ENCODE peak calls at places on chromosomes 6 and 20, in ten cellular contexts. G, K, J, Q, L, Y, S, V, A and W are unnamed samples.

GRCh38 chr20:35730583-35731468 is 11.2 kb downstream of the RBM39 start:
- DNase-seq in Y (no peak), A (no peak), G (no peak), S (no peak), L (no peak), K (no peak), J (no peak), Q (no peak), V (no peak), W (no peak)

GRCh38 chr20:24001901-24002405 is 13.4 kb upstream of the GGTLC1 start:
- DNase-seq in Y (no peak), K (no peak), G (no peak), S (no peak), J (no peak), V (no peak), L (no peak), A (no peak), Q (no peak), W (no peak)

GRCh38 chr6:7129360-7129759 is 21.6 kb downstream of the RREB1 start:
- DNase-seq in G (no peak), K (no peak), L (no peak), S (no peak), V (no peak), Q (no peak), Y (no peak), J (no peak), A (no peak), W (no peak)

GRCh38 chr20:2379511-2380229 is 1.0 kb upstream of the TGM6 start:
- DNase-seq in S (no peak), K (no peak), A (no peak), L (peak; percentile 20), J (no peak), V (no peak), G (no peak), Y (no peak), Q (no peak), W (no peak)

GRCh38 chr20:32474967-32475819 is 109.9 kb downstream of the NOL4L start:
- DNase-seq in A (peak; percentile 96), G (peak; percentile 76), S (no peak), L (peak; percentile 54), Y (peak; percentile 83), K (peak; percentile 91), Q (peak; percentile 93), V (peak; percentile 95), J (peak; percentile 85), W (peak; percentile 55)

GRCh38 chr6:31057426-31058003 is 47.2 kb downstream of the MUC22 start:
- DNase-seq in L (no peak), Y (no peak), Q (no peak), A (peak; percentile 66), G (no peak), S (no peak), K (peak; percentile 32), J (no peak), V (no peak), W (no peak)

GRCh38 chr6:167481527-167481926 is 156.6 kb downstream of the TTLL2 start:
- DNase-seq in S (no peak), Q (no peak), Y (no peak), L (no peak), J (no peak), A (no peak), V (no peak), G (no peak), K (no peak), W (no peak)

GRCh38 chr6:144543006-144543871 is 258.1 kb downstream of the UTRN start:
- DNase-seq in Q (no peak), V (no peak), S (no peak), Y (no peak), K (peak; percentile 91), L (no peak), A (peak; percentile 65), J (no peak), G (no peak), W (no peak)

GRCh38 chr6:99852031-99852430 is 142.0 kb downstream of the MCHR2 start:
- DNase-seq in K (no peak), A (no peak), Q (no peak), G (no peak), V (no peak), S (no peak), J (no peak), L (no peak), Y (no peak), W (no peak)

GRCh38 chr6:33750244-33750991 is 3.7 kb upstream of the IP6K3 start:
- DNase-seq in Y (no peak), G (no peak), L (no peak), Q (no peak), A (no peak), K (no peak), V (no peak), J (no peak), S (no peak), W (no peak)

GRCh38 chr6:57038906-57039305 is 7.6 kb upstream of the KIAA1586 start:
- DNase-seq in S (peak; percentile 41), K (no peak), L (no peak), A (no peak), G (no peak), V (no peak), Q (no peak), Y (no peak), J (no peak), W (no peak)

GRCh38 chr6:106243261-106243660 is 82.3 kb downstream of the ATG5 start:
- DNase-seq in J (no peak), L (no peak), S (no peak), K (no peak), Y (no peak), A (no peak), Q (no peak), G (no peak), V (no peak), W (no peak)

GRCh38 chr6:5401845-5402738 is 140.8 kb downstream of the FARS2 start:
- DNase-seq in A (no peak), G (no peak), V (no peak), K (peak; percentile 17), Y (no peak), J (no peak), S (no peak), L (no peak), Q (no peak), W (no peak)
- TF ChIP-seq CTCF in A (peak; percentile 55), G (no peak), V (peak; percentile 61), K (peak; percentile 78), Y (peak; percentile 29), J (no peak), S (peak; percentile 69), L (no peak), Q (peak; percentile 72), W (peak; percentile 32)

GRCh38 chr6:81238390-81238789 is 514.1 kb downstream of the TENT5A start:
- DNase-seq in L (no peak), A (no peak), K (no peak), G (no peak), S (no peak), V (no peak), Y (no peak), Q (no peak), J (no peak), W (no peak)

GRCh38 chr6:81242634-81243033 is 509.8 kb downstream of the TENT5A start:
- DNase-seq in Q (no peak), K (peak; percentile 26), Y (no peak), V (no peak), G (no peak), L (no peak), S (no peak), J (no peak), A (peak; percentile 55), W (no peak)

GRCh38 chr6:81246200-81246599 is 506.3 kb downstream of the TENT5A start:
- DNase-seq in J (no peak), A (no peak), Q (no peak), G (no peak), V (no peak), S (no peak), Y (no peak), L (no peak), K (no peak), W (no peak)

GRCh38 chr6:81241126-81241525 is 511.4 kb downstream of the TENT5A start:
- DNase-seq in Q (no peak), V (no peak), Y (no peak), J (no peak), K (peak; percentile 57), S (no peak), G (no peak), A (peak; percentile 55), L (no peak), W (no peak)

DNA sequence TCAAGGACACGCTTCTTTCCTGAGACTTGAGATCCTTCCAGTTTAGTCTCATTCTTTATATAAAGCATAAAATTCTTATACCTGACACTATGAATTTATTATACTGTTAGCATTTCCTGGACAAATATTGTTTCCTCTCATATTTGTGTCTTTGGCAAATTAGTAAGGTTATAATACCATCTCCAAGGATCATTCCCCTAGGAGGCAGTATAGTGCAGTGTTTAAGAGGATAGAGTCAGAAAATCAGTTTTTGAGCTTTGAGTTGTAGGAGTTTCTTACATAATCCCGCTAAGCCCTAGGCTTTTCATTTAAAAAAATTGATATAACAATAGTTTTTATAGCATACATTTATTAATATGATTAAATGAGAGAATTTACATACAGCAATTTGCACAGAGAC is 510.8 kb downstream of the TENT5A start:
- DNase-seq in A (peak; percentile 51), K (peak; percentile 63), V (no peak), L (no peak), J (no peak), S (no peak), Y (no peak), Q (no peak), G (no peak), W (no peak)
- TF ChIP-seq CTCF in A (peak; percentile 43), K (peak; percentile 83), V (peak; percentile 53), L (peak; percentile 26), J (no peak), S (peak; percentile 54), Y (peak; percentile 42), Q (peak; percentile 68), G (no peak), W (peak; percentile 35)

DNA sequence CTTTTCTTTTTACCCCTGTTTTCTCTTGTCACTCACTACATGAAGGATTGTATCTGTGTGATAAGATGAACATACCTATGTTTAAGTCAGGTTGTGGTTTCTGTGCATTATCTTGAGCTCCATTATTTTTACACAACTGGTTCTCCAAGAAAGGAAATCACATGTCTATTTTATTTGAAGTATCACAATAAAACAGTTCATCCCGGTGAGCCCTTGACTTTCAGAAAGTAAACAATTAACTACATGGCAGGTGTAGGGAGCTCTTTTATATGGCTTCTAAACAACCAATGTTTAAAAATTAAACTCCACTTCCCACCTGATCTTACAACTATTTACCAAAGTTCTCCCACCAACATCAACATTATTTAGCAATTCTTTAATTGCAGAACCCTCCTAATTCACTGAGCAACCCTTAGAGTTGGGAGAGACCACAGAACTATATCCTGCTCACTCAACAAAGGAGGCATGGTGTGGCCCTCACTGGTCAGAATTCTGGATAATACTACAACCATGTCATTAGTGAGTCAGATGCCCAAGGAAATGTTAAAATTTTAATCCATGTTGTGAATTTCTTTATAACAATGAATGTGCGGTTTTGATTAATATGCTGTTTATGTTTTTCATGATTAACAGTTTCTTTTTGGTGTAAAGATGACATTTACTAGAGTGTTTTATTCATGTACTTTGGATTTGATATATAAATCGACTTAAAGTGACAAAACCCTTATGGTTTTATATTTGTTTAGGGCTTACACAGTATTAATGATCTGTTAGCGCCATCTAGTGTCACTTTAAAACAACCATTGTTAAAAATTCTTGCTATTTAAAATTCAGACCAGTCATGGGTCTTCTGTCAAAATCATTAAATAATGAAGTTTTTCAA is 50.0 kb upstream of the SCGN start:
- DNase-seq in G (no peak), Y (no peak), J (no peak), K (peak; percentile 40), S (no peak), Q (no peak), L (no peak), V (no peak), A (peak; percentile 48), W (no peak)
- TF ChIP-seq CTCF in G (no peak), Y (peak; percentile 66), J (peak; percentile 36), K (peak; percentile 89), S (peak; percentile 89), Q (peak; percentile 90), L (peak; percentile 17), V (peak; percentile 71), A (peak; percentile 40), W (peak; percentile 63)

GRCh38 chr6:35955970-35956369 is 35.1 kb upstream of the SRPK1 start:
- DNase-seq in L (no peak), Q (no peak), S (no peak), K (no peak), Y (no peak), G (no peak), V (no peak), J (no peak), A (no peak), W (no peak)
- TF ChIP-seq CTCF in L (no peak), Q (peak; percentile 45), S (no peak), K (peak; percentile 45), Y (no peak), G (no peak), V (no peak), J (no peak), A (peak; percentile 35), W (no peak)